ENCODE peak calls at places on chromosome 22, in six cellular contexts. E is nephron progenitor cell, S is anterior cingulate cortex, L is HT-29, K is tibial nerve, V is heart left ventricle. P is an unnamed sample.

GRCh38 chr22:19759459-19759993 is 1.1 kb upstream of the TBX1 start:
- DNase-seq in E (no peak), S (no peak), L (no peak), K (no peak), V (no peak), P (no peak)

GRCh38 chr22:23772315-23773246 is at the start of gene MMP11:
- DNase-seq in E (peak; percentile 79), S (no peak), L (peak; percentile 24), K (no peak), V (peak; percentile 74), P (no peak)

GRCh38 chr22:28063656-28064055 is 144.6 kb upstream of the PITPNB start:
- DNase-seq in E (no peak), S (no peak), L (no peak), K (no peak), V (no peak), P (no peak)

GRCh38 chr22:27247691-27248434 is 553.7 kb downstream of the MN1 start:
- DNase-seq in E (no peak), S (no peak), L (no peak), K (no peak), V (peak; percentile 60), P (no peak)

GRCh38 chr22:42780070-42780540 is 59.4 kb upstream of the A4GALT start:
- DNase-seq in E (peak; percentile 50), S (peak; percentile 43), L (peak; percentile 75), K (no peak), V (no peak), P (peak; percentile 89)

GRCh38 chr22:30841264-30841663 is 127.3 kb downstream of the MORC2 start:
- DNase-seq in E (no peak), S (no peak), L (no peak), K (no peak), V (no peak), P (no peak)

GRCh38 chr22:46357711-46358505 is 22.4 kb downstream of the TRMU start:
- DNase-seq in E (no peak), S (no peak), L (no peak), K (no peak), V (no peak), P (no peak)

GRCh38 chr22:41539146-41540005 is 4.9 kb downstream of the POLR3H start:
- DNase-seq in E (no peak), S (no peak), L (no peak), K (no peak), V (no peak), P (no peak)

GRCh38 chr22:19689408-19689807 is 24.9 kb upstream of the SEPTIN5 start:
- DNase-seq in E (no peak), S (no peak), L (no peak), K (no peak), V (no peak), P (no peak)

GRCh38 chr22:26362471-26362870 is 66.6 kb upstream of the ASPHD2 start:
- DNase-seq in E (no peak), S (no peak), L (no peak), K (no peak), V (no peak), P (no peak)

GRCh38 chr22:42967933-42968332 is 47.0 kb downstream of the PACSIN2 start:
- DNase-seq in E (no peak), S (no peak), L (no peak), K (no peak), V (peak; percentile 79), P (no peak)

P was measured in SK-N-DZ.